ENCODE peak calls at places on chromosomes 4 and X, in four cellular contexts. A is GM12878, H is H1, Q is HepG2. R is an unnamed sample.

GRCh38 chr4:175539498-175539897 is 272.6 kb downstream of the GPM6A start:
- DNase-seq in H (no peak), A (no peak), Q (no peak), R (no peak)

GRCh38 chr4:10171055-10171454 is 54.5 kb upstream of the WDR1 start:
- DNase-seq in A (no peak), H (no peak), Q (no peak), R (no peak)

GRCh38 chr4:41992967-41993857 is 2.9 kb downstream of the SLC30A9 start:
- DNase-seq in Q (no peak), H (no peak), A (no peak), R (no peak)

GRCh38 chrX:5681159-5681558 is 547.5 kb downstream of the NLGN4X start:
- DNase-seq in A (no peak), H (no peak), Q (no peak), R (peak)

GRCh38 chr4:178198691-178199090 is 756.5 kb upstream of the AGA start:
- DNase-seq in Q (no peak), A (no peak), H (no peak), R (no peak)

GRCh38 chr4:151205722-151206121 is 71.2 kb upstream of the PRSS48 start:
- DNase-seq in A (no peak), Q (no peak), H (no peak), R (no peak)

GRCh38 chr4:166594326-166594946 is 639.9 kb downstream of the SPOCK3 start:
- DNase-seq in Q (peak), H (peak), A (peak), R (peak)

GRCh38 chr4:85067342-85067741 is 100.9 kb upstream of the WDFY3 start:
- DNase-seq in A (no peak), Q (no peak), H (no peak), R (no peak)

GRCh38 chr4:40349561-40350198 is 14.5 kb downstream of the CHRNA9 start:
- DNase-seq in H (no peak), A (no peak), Q (no peak), R (no peak)

GRCh38 chr4:38323141-38323634 is 340.8 kb upstream of the KLF3 start:
- DNase-seq in H (no peak), Q (no peak), A (no peak), R (no peak)

GRCh38 chr4:8114456-8115202 is 44.0 kb downstream of the ABLIM2 start:
- DNase-seq in Q (no peak), H (no peak), A (no peak), R (no peak)

GRCh38 chr4:41009411-41009810 is 204.9 kb downstream of the APBB2 start:
- DNase-seq in H (no peak), A (no peak), Q (no peak), R (no peak)

GRCh38 chr4:139606600-139607301 is 50.7 kb upstream of the SETD7 start:
- DNase-seq in A (no peak), Q (no peak), H (no peak), R (no peak)
- TF ChIP-seq TCF12 in A (no peak), Q (no peak), H (no peak), R (no peak)

GRCh38 chr4:55251352-55251751 is 94.7 kb upstream of the SRD5A3 start:
- DNase-seq in A (no peak), H (no peak), Q (no peak), R (no peak)

GRCh38 chr4:55251896-55252295 is 94.1 kb upstream of the SRD5A3 start:
- DNase-seq in A (no peak), Q (no peak), H (no peak), R (no peak)

GRCh38 chr4:55256787-55257186 is 89.3 kb upstream of the SRD5A3 start:
- DNase-seq in A (no peak), Q (no peak), H (no peak), R (peak)

GRCh38 chr4:55255171-55255570 is 90.9 kb upstream of the SRD5A3 start:
- DNase-seq in A (no peak), H (no peak), Q (no peak), R (no peak)

GRCh38 chr4:55253911-55254593 is 92.0 kb upstream of the SRD5A3 start:
- DNase-seq in H (no peak), A (no peak), Q (no peak), R (no peak)
- TF ChIP-seq YY1 in H (no peak), A (no peak), Q (no peak), R (no peak)

DNA sequence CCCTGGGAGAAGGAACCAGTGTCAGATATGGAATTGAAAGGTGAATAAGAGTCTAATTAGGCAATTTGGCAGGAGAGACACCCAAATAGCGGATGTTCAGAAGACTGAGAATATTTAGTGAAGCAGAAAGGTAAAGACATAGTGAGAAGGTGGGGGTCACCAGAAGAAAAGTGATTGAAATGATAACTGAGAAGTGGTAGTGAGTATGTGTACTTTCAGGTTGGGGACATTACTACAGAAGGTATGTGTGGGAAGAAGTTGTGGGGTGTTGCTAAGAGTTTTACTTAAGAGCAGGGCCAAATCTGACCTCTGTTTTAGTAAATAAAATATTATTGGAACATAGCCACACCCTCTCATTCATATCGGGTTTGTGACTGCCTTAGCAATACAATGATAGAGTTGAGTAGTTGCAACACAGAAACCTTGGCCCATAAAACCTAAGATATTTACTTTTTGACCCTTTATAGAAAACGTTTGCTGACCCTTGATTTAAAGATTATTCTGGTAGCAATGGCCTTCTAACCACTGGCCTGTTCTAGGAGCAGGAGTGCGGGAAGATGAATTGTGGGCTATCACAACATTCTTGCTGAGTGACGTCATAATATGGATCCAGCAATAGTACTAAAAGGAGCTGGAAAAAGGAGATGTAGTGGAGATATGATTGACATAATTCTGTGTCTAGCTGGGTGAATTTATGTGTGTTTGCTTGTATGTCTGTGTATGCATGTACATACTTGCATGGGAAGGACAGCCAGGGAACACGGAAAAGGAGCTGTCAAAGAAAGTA is 115.3 kb downstream of the HS3ST1 start:
- DNase-seq in H (no peak), A (no peak), Q (no peak), R (no peak)
- TF ChIP-seq TCF12 in H (no peak), A (no peak), Q (no peak), R (no peak)

GRCh38 chr4:148954011-148954749 is 512.0 kb upstream of the NR3C2 start:
- DNase-seq in A (no peak), Q (no peak), H (no peak), R (no peak)

GRCh38 chr4:148955926-148956325 is 513.7 kb upstream of the NR3C2 start:
- DNase-seq in A (no peak), H (no peak), Q (no peak), R (no peak)

GRCh38 chr4:148946271-148946670 is 504.1 kb upstream of the NR3C2 start:
- DNase-seq in A (no peak), Q (no peak), H (no peak), R (no peak)

DNA sequence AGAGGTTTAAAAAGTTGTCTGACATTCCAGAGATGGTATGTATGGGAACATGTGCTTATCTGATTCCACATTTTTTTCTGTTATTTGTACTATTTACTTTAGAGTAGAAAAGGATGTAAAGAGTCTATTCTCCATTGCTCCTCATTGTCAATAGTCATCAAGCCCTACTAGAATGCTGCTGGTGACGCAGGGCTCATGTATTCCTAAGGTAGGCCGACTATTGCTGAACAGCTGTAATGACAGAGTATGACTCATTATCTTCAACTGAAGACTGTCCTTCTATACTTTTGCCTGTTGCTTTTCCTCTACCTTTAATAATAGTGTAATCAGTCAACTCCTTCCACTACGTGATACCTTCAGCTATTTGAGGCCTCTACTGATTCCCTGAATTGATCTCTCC is 509.1 kb upstream of the NR3C2 start:
- DNase-seq in Q (no peak), H (no peak), A (no peak), R (no peak)
- TF ChIP-seq YY1 in Q (no peak), H (no peak), A (no peak), R (no peak)

GRCh38 chrX:14777484-14777883 is 95.4 kb downstream of the FANCB start:
- DNase-seq in H (no peak), A (no peak), Q (no peak), R (no peak)

GRCh38 chrX:14776901-14777300 is 96.0 kb downstream of the FANCB start:
- DNase-seq in H (no peak), A (no peak), Q (no peak), R (no peak)

GRCh38 chrX:14779589-14779988 is 93.3 kb downstream of the FANCB start:
- DNase-seq in Q (no peak), A (no peak), H (no peak), R (no peak)
- TF ChIP-seq TCF12 in Q (no peak), A (no peak), H (no peak), R (peak)

DNA sequence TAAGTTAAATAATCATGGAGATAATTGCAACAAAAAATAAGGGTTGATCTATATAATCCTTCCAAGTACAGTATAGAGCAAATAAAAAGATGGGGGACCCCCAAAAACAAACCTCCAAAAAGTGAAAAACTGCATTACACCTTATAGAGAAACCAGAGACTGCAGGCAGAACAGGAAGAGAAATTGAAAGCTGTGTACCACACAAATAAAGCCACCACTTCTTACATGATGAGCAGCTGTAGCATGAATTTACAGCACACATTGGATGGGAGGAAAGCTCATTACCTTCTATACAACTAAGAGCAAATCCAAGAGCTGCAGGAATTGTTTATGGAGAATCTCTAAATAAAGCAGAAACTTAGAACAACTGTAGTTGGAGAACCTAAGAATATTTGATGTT is 152.4 kb upstream of the PDE5A start:
- DNase-seq in H (no peak), A (no peak), Q (no peak), R (no peak)
- TF ChIP-seq YY1 in H (no peak), A (no peak), Q (no peak), R (no peak)

GRCh38 chr4:102429553-102429952 is 71.6 kb upstream of the NFKB1 start:
- DNase-seq in A (no peak), H (no peak), Q (no peak), R (no peak)
- TF ChIP-seq TCF12 in A (no peak), H (no peak), Q (no peak), R (peak)

GRCh38 chrX:132071260-132071659 is 48.2 kb downstream of the STK26 start:
- DNase-seq in A (no peak), Q (peak), H (no peak), R (peak)
- TF ChIP-seq YY1 in A (no peak), Q (no peak), H (no peak), R (no peak)

R was measured in SK-N-SH.